ENCODE peak calls at places on chromosomes 7 and 10, in nine cellular contexts. E is astrocyte of the spinal cord, G is foreskin keratinocyte, N is GM23338, V is Calu3, H is ascending aorta, A is right atrium auricular region, Z is A549, F is heart left ventricle. D is an unnamed sample.

GRCh38 chr7:22561895-22562593 is 62.1 kb upstream of the STEAP1B start:
- DNase-seq in F (no peak), A (peak; percentile 54), Z (no peak), N (peak; percentile 63), G (peak; percentile 72), V (peak; percentile 56), E (peak; percentile 13), H (no peak), D (no peak)

GRCh38 chr7:2629740-2630681 is 1.8 kb upstream of the TTYH3 start:
- DNase-seq in E (no peak), H (no peak), G (no peak), Z (peak; percentile 41), V (peak; percentile 57), A (no peak), N (no peak), F (no peak), D (no peak)

GRCh38 chr10:59648711-59649201 is 60.9 kb downstream of the SLC16A9 start:
- DNase-seq in G (peak; percentile 24), V (no peak), H (no peak), N (peak; percentile 36), F (no peak), E (peak; percentile 14), A (no peak), Z (no peak), D (no peak)

GRCh38 chr7:122515404-122515803 is 183.5 kb downstream of the RNF133 start:
- DNase-seq in F (no peak), E (no peak), A (no peak), N (no peak), G (no peak), V (peak; percentile 2), Z (no peak), H (no peak), D (no peak)

GRCh38 chr10:57260175-57260574 is 899.1 kb upstream of the ZWINT start:
- DNase-seq in E (peak; percentile 1), Z (no peak), V (no peak), G (peak; percentile 0), F (no peak), H (no peak), A (no peak), N (no peak), D (no peak)

GRCh38 chr10:6061056-6061455 is 1.1 kb downstream of the IL2RA start:
- DNase-seq in G (no peak), H (no peak), Z (no peak), E (no peak), V (no peak), N (no peak), F (no peak), A (no peak), D (no peak)

GRCh38 chr7:157841757-157842390 is 505.1 kb downstream of the DNAJB6 start:
- DNase-seq in G (no peak), F (no peak), N (no peak), H (no peak), E (no peak), Z (no peak), A (no peak), V (no peak), D (no peak)

GRCh38 chr7:96664793-96665192 is 44.9 kb downstream of the SEM1 start:
- DNase-seq in H (no peak), V (no peak), G (no peak), F (no peak), E (no peak), N (no peak), A (no peak), Z (no peak), D (no peak)

GRCh38 chr10:4780782-4781181 is 45.2 kb upstream of the AKR1E2 start:
- DNase-seq in V (no peak), F (no peak), H (no peak), Z (no peak), E (peak; percentile 28), N (no peak), A (no peak), G (peak; percentile 87), D (no peak)

GRCh38 chr10:103592186-103593021 is 98.9 kb downstream of the NEURL1 start:
- DNase-seq in F (no peak), V (peak; percentile 57), E (peak; percentile 15), N (peak; percentile 84), H (no peak), G (no peak), Z (peak; percentile 56), A (no peak), D (no peak)

GRCh38 chr10:128063736-128064614 is 62.2 kb downstream of the MKI67 start:
- DNase-seq in Z (no peak), N (peak; percentile 30), A (no peak), E (no peak), V (no peak), G (peak; percentile 94), F (peak; percentile 26), H (peak; percentile 59), D (no peak)

GRCh38 chr10:33005322-33006282 is 47.6 kb upstream of the ITGB1 start:
- DNase-seq in V (peak; percentile 93), F (peak; percentile 83), E (peak; percentile 97), H (peak; percentile 95), N (peak; percentile 90), G (peak; percentile 99), Z (peak; percentile 97), A (peak; percentile 86), D (peak; percentile 67)

GRCh38 chr10:114925675-114926204 is 12.3 kb upstream of the TRUB1 start:
- DNase-seq in N (no peak), A (no peak), Z (no peak), F (no peak), V (peak; percentile 19), E (peak; percentile 74), H (no peak), G (peak; percentile 18), D (no peak)

DNA sequence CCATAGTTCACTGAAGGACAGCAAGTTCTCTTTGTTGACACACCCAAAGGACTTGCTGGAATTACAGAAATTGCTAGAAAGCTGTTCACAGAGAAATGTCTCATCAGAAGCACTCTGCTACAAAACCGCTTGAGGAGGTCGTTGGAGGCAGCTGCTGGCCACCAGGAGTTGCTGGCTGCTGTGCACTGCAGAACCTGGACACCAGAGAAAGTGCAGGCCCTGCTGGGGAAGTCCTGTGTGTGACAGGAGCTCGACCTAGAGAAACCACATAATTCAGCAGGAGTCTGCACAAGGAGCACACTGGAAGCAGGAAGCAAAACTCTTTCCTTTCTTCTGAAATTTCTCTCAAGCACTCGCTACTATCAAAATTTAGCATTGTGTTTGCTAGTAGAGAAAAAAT is 461.5 kb upstream of the GHITM start:
- DNase-seq in F (peak; percentile 32), E (peak; percentile 18), A (no peak), Z (no peak), V (no peak), G (no peak), H (no peak), N (no peak), D (no peak)
- TF ChIP-seq CTCF in F (no peak), E (no peak), A (no peak), Z (no peak), V (no peak), G (no peak), H (no peak), N (no peak), D (no peak)

GRCh38 chr10:51416494-51416893 is 282.9 kb downstream of the CSTF2T start:
- DNase-seq in H (no peak), V (no peak), F (no peak), E (no peak), N (no peak), G (no peak), A (no peak), Z (no peak), D (no peak)
- TF ChIP-seq CTCF in H (no peak), V (no peak), F (no peak), E (no peak), N (no peak), G (no peak), A (no peak), Z (no peak), D (no peak)

GRCh38 chr7:73918926-73919693 is 58.2 kb downstream of the TMEM270 start:
- DNase-seq in F (no peak), A (no peak), V (no peak), G (no peak), N (peak; percentile 85), H (no peak), E (no peak), Z (no peak), D (no peak)
- TF ChIP-seq CTCF in F (no peak), A (no peak), V (no peak), G (no peak), N (peak; percentile 66), H (no peak), E (no peak), Z (no peak), D (no peak)

GRCh38 chr7:114539575-114539974 is 125.0 kb downstream of the FOXP2 start:
- DNase-seq in E (peak; percentile 40), F (peak; percentile 23), G (peak; percentile 22), V (peak; percentile 46), A (no peak), N (peak; percentile 24), Z (peak; percentile 33), H (no peak), D (no peak)
- TF ChIP-seq CTCF in E (peak; percentile 74), F (peak; percentile 48), G (peak; percentile 61), V (no peak), A (peak; percentile 42), N (peak; percentile 60), Z (peak; percentile 42), H (peak; percentile 33), D (no peak)

GRCh38 chr7:107213193-107213788 is 44.5 kb downstream of the HBP1 start:
- DNase-seq in H (no peak), N (no peak), Z (no peak), V (no peak), G (no peak), F (peak; percentile 73), A (no peak), E (no peak), D (no peak)
- TF ChIP-seq CTCF in H (no peak), N (peak; percentile 59), Z (no peak), V (no peak), G (no peak), F (no peak), A (no peak), E (no peak), D (no peak)